ENCODE peak calls at places on chromosomes 7 and 10, in four cellular contexts. Z is naive thymus-derived CD8-positive, alpha-beta T cell; I is activated CD8-positive, alpha-beta T cell treated with anti-CD3 and anti-CD28 coated beads for 36 hours; N is foreskin fibroblast. J is an unnamed sample.

GRCh38 chr7:107353701-107354100 is 116.2 kb upstream of the GPR22 start:
- DNase-seq in N (no peak), Z (no peak), I (no peak), J (no peak)

GRCh38 chr10:128993443-128993842 is 473.6 kb upstream of the MGMT start:
- DNase-seq in I (no peak), Z (no peak), N (no peak), J (no peak)

GRCh38 chr7:107405559-107405958 is 64.3 kb upstream of the GPR22 start:
- DNase-seq in N (no peak), Z (no peak), I (no peak), J (no peak)

GRCh38 chr10:17229016-17229716 is 1.1 kb downstream of the VIM start:
- DNase-seq in N (peak; percentile 94), Z (peak; percentile 67), I (peak; percentile 77), J (peak; percentile 89)

GRCh38 chr10:82397859-82398258 is 522.9 kb downstream of the NRG3 start:
- DNase-seq in Z (no peak), N (no peak), I (no peak), J (no peak)

GRCh38 chr7:130733866-130734524 is at the start of gene KLF14:
- DNase-seq in N (peak; percentile 14), I (peak; percentile 46), Z (peak; percentile 33), J (peak; percentile 27)

GRCh38 chr7:23332881-23333612 is 33.9 kb downstream of the MALSU1 start:
- DNase-seq in N (no peak), I (no peak), Z (no peak), J (peak; percentile 70)

GRCh38 chr10:43228783-43229207 is 38.1 kb downstream of the RASGEF1A start:
- DNase-seq in I (peak; percentile 38), N (no peak), Z (no peak), J (no peak)

GRCh38 chr7:154383045-154383444 is 330.8 kb downstream of the DPP6 start:
- DNase-seq in N (no peak), Z (no peak), I (no peak), J (no peak)

GRCh38 chr7:111495173-111495572 is 67.1 kb downstream of the IMMP2L start:
- DNase-seq in Z (no peak), I (no peak), N (no peak), J (no peak)

GRCh38 chr7:103540986-103541385 is 95.0 kb upstream of the SLC26A5 start:
- DNase-seq in Z (no peak), N (no peak), I (no peak), J (no peak)

GRCh38 chr10:69456880-69457693 is 5.8 kb downstream of the TSPAN15 start:
- DNase-seq in Z (no peak), N (no peak), I (peak; percentile 16), J (peak; percentile 68)

GRCh38 chr7:47227762-47228177 is 354.1 kb downstream of the TNS3 start:
- DNase-seq in I (no peak), N (peak; percentile 44), Z (no peak), J (peak; percentile 93)

GRCh38 chr7:66790725-66791124 is 50.2 kb downstream of the RABGEF1 start:
- DNase-seq in I (no peak), Z (no peak), N (no peak), J (peak; percentile 33)

GRCh38 chr10:69801094-69801433 is 642 bp upstream of the COL13A1 start:
- DNase-seq in Z (no peak), I (peak; percentile 74), N (peak; percentile 34), J (peak; percentile 52)

GRCh38 chr7:47588704-47589225 is 6.9 kb upstream of the TNS3 start:
- DNase-seq in N (no peak), Z (no peak), I (no peak), J (no peak)

GRCh38 chr7:9945882-9946281 is 1027.8 kb upstream of the PHF14 start:
- DNase-seq in Z (no peak), N (no peak), I (no peak), J (no peak)

GRCh38 chr10:114281461-114281860 is 42.4 kb downstream of the VWA2 start:
- DNase-seq in Z (no peak), I (no peak), N (no peak), J (no peak)

GRCh38 chr7:150944066-150945042 is 33.8 kb downstream of the KCNH2 start:
- DNase-seq in Z (no peak), N (no peak), I (no peak), J (no peak)

J was measured in fibroblast of villous mesenchyme.